ENCODE peak calls at places on chromosomes 7 and 10, in four cellular contexts. K, Z, P and C are unnamed samples.

GRCh38 chr10:44384601-44385422 is at the start of gene CXCL12:
- DNase-seq in P (no peak), Z (no peak), K (peak; percentile 25), C (peak; percentile 41)

GRCh38 chr10:18164771-18165361 is 24.6 kb downstream of the CACNB2 start:
- DNase-seq in K (no peak), Z (peak; percentile 68), P (no peak), C (no peak)

GRCh38 chr10:73591935-73592699 is 975 bp upstream of the USP54 start:
- DNase-seq in K (peak; percentile 12), Z (no peak), P (no peak), C (peak; percentile 34)

GRCh38 chr10:126158090-126158489 is 230.2 kb downstream of the ADAM12 start:
- DNase-seq in P (no peak), K (no peak), Z (no peak), C (no peak)

GRCh38 chr10:124665558-124665957 is 78.6 kb downstream of the FAM53B start:
- DNase-seq in Z (no peak), K (no peak), P (no peak), C (no peak)

GRCh38 chr10:58573970-58574538 is 61.4 kb downstream of the BICC1 start:
- DNase-seq in K (no peak), P (no peak), Z (peak; percentile 43), C (no peak)

GRCh38 chr7:30526163-30526562 is 21.5 kb upstream of the GGCT start:
- DNase-seq in Z (no peak), K (no peak), P (no peak), C (no peak)

GRCh38 chr10:5563991-5564536 is 39.3 kb downstream of the CALML3 start:
- DNase-seq in Z (no peak), P (peak; percentile 21), K (no peak), C (no peak)

GRCh38 chr7:1007901-1008300 is 24.9 kb downstream of the CYP2W1 start:
- DNase-seq in Z (no peak), P (no peak), K (no peak), C (no peak)

GRCh38 chr10:22700489-22700888 is 13.9 kb downstream of the PIP4K2A start:
- DNase-seq in Z (no peak), K (no peak), P (no peak), C (no peak)